ENCODE peak calls at places on chromosomes 12 and 14, in four cellular contexts. B, G, S and C are unnamed samples.

GRCh38 chr12:98424726-98425401 is 90.5 kb upstream of the TMPO start:
- DNase-seq in B (no peak), G (peak; percentile 51), S (peak; percentile 71), C (no peak)

GRCh38 chr12:49541140-49541861 is 2.5 kb downstream of the KCNH3 start:
- DNase-seq in B (no peak), G (no peak), S (no peak), C (peak; percentile 32)

GRCh38 chr14:36723551-36723950 is 61.9 kb downstream of the PAX9 start:
- DNase-seq in B (no peak), G (no peak), S (no peak), C (no peak)

GRCh38 chr12:108768591-108769500 is 37.5 kb upstream of the CORO1C start:
- DNase-seq in B (peak; percentile 90), G (peak; percentile 51), S (peak; percentile 89), C (peak; percentile 83)

GRCh38 chr12:53603804-53604203 is 22.4 kb downstream of the ATF7 start:
- DNase-seq in B (no peak), G (no peak), S (no peak), C (no peak)

GRCh38 chr12:23944067-23944466 is 5.4 kb downstream of the SOX5 start:
- DNase-seq in B (no peak), G (no peak), S (no peak), C (no peak)

GRCh38 chr12:11576104-11576503 is 73.4 kb upstream of the ETV6 start:
- DNase-seq in B (no peak), G (no peak), S (no peak), C (no peak)

GRCh38 chr14:30885840-30886740 is 11.7 kb downstream of the COCH start:
- DNase-seq in B (no peak), G (no peak), S (no peak), C (no peak)

GRCh38 chr12:132477009-132477702 is 12.8 kb upstream of the FBRSL1 start:
- DNase-seq in B (peak; percentile 64), G (no peak), S (no peak), C (no peak)

GRCh38 chr14:69850086-69850735 is 29.0 kb upstream of the SMOC1 start:
- DNase-seq in B (no peak), G (no peak), S (no peak), C (no peak)

GRCh38 chr14:69848903-69849391 is 30.3 kb upstream of the SMOC1 start:
- DNase-seq in B (no peak), G (no peak), S (no peak), C (no peak)

GRCh38 chr14:69848156-69848555 is 31.1 kb upstream of the SMOC1 start:
- DNase-seq in B (no peak), G (no peak), S (no peak), C (no peak)

GRCh38 chr14:69852897-69853296 is 26.3 kb upstream of the SMOC1 start:
- DNase-seq in B (no peak), G (no peak), S (no peak), C (no peak)

GRCh38 chr14:69850736-69851112 is 28.5 kb upstream of the SMOC1 start:
- DNase-seq in B (no peak), G (no peak), S (no peak), C (no peak)
- H3K4me3 ChIP-seq in B (no peak overlapping the region), G (no peak overlapping the region), S (no peak overlapping the region), C (no peak overlapping the region)

GRCh38 chr12:76276499-76277151 is 71.6 kb downstream of the BBS10 start:
- DNase-seq in B (no peak), G (no peak), S (no peak), C (no peak)
- TF ChIP-seq CTCF in B (no peak), G (no peak), S (no peak), C (no peak)

GRCh38 chr14:38207830-38208815 is at the start of gene SSTR1:
- DNase-seq in B (peak; percentile 89), G (no peak), S (peak; percentile 89), C (peak; percentile 62)
- H3K4me3 ChIP-seq in B (peak within 1 kb of the TSS; percentile 28), G (peak within 1 kb of the TSS; percentile 65), S (no peak within 1 kb of the TSS), C (peak within 1 kb of the TSS; percentile 46)

GRCh38 chr14:40841886-40842285 is 764.8 kb upstream of the LRFN5 start:
- DNase-seq in B (no peak), G (no peak), S (no peak), C (no peak)

GRCh38 chr14:40842816-40843215 is 763.9 kb upstream of the LRFN5 start:
- DNase-seq in B (no peak), G (no peak), S (no peak), C (no peak)

DNA sequence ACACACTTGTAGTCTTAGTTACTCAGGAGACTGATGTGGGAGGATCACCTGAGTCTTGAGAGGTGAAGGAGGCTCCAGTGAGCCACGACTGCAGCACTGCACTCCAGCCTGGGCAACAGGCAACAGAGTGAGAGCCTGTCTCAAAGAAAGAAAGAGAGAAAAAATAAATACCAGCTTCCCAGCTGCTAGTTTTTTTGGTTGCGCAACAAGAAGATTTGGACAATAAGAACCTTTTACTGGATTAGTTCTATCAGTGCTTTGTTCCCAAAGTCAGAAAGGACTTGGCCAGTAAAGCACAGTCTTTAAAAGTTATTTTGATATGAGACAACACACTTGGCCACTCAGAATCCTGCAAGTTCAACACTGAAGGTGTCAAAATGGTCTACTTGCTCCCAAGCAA is 768.1 kb upstream of the LRFN5 start:
- DNase-seq in B (no peak), G (no peak), S (no peak), C (no peak)
- TF ChIP-seq CTCF in B (no peak), G (no peak), S (no peak), C (no peak)

GRCh38 chr12:117321572-117321971 is 39.9 kb downstream of the NOS1 start:
- DNase-seq in B (no peak), G (no peak), S (no peak), C (no peak)

GRCh38 chr12:117316336-117316735 is 45.1 kb downstream of the NOS1 start:
- DNase-seq in B (no peak), G (no peak), S (no peak), C (no peak)

GRCh38 chr12:117322428-117322827 is 39.0 kb downstream of the NOS1 start:
- DNase-seq in B (no peak), G (no peak), S (no peak), C (no peak)

GRCh38 chr12:117313906-117314305 is 47.5 kb downstream of the NOS1 start:
- DNase-seq in B (no peak), G (no peak), S (no peak), C (no peak)

GRCh38 chr12:117318591-117318990 is 42.8 kb downstream of the NOS1 start:
- DNase-seq in B (no peak), G (no peak), S (no peak), C (peak; percentile 25)
- H3K4me3 ChIP-seq in B (no peak overlapping the region), G (no peak overlapping the region), S (no peak overlapping the region), C (no peak overlapping the region)

DNA sequence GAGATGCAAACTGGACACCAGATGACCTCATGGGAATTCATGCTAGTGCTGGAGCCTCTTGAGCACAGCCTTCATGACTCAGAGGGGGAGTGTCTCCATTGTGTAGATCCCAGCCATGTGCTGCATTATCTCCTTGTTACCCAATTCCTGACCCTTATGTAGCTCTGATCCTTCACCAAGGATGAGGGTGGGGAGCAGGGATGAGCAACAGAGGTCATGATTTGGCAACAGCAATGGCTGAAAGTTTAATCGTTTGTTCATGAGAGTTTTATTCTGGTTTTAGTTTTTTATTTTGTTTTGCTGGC is 9.5 kb upstream of the BDKRB1 start:
- DNase-seq in B (no peak), G (no peak), S (no peak), C (no peak)
- TF ChIP-seq CTCF in B (no peak), G (no peak), S (no peak), C (no peak)